ENCODE peak calls at places on chromosomes 13 and 19, in four cellular contexts. One of them, this sample, is unnamed.

GRCh38 chr19:40700083-40700482 is 9.6 kb upstream of the NUMBL start:
- DNase-seq in NAMALWA: no peak
- DNase-seq in suprapubic skin: no peak
- DNase-seq in WERI-Rb-1: no peak
- DNase-seq in this sample: no peak

GRCh38 chr19:19817357-19817756 is 4.2 kb downstream of the ZNF506 start:
- DNase-seq in NAMALWA: no peak
- DNase-seq in WERI-Rb-1: no peak
- DNase-seq in suprapubic skin: no peak
- DNase-seq in this sample: no peak

GRCh38 chr19:35882074-35882832 is 13.9 kb downstream of the APLP1 start:
- DNase-seq in WERI-Rb-1: peak; percentile 59
- DNase-seq in NAMALWA: peak; percentile 90
- DNase-seq in suprapubic skin: no peak
- DNase-seq in this sample: peak; percentile 42

GRCh38 chr19:16078759-16079707 is 2.7 kb downstream of the TPM4 start:
- DNase-seq in WERI-Rb-1: no peak
- DNase-seq in NAMALWA: peak; percentile 85
- DNase-seq in suprapubic skin: peak; percentile 87
- DNase-seq in this sample: peak; percentile 87

GRCh38 chr19:46907880-46908279 is 47.1 kb downstream of the ARHGAP35 start:
- DNase-seq in WERI-Rb-1: no peak
- DNase-seq in suprapubic skin: no peak
- DNase-seq in NAMALWA: no peak
- DNase-seq in this sample: no peak

GRCh38 chr13:52461265-52461664 is 6.0 kb downstream of the CKAP2 start:
- DNase-seq in NAMALWA: no peak
- DNase-seq in WERI-Rb-1: no peak
- DNase-seq in suprapubic skin: no peak
- DNase-seq in this sample: no peak

GRCh38 chr13:83796364-83796763 is 85.9 kb downstream of the SLITRK1 start:
- DNase-seq in WERI-Rb-1: no peak
- DNase-seq in suprapubic skin: no peak
- DNase-seq in NAMALWA: no peak
- DNase-seq in this sample: no peak

GRCh38 chr13:32330438-32330837 is 15.1 kb downstream of the BRCA2 start:
- DNase-seq in WERI-Rb-1: no peak
- DNase-seq in NAMALWA: no peak
- DNase-seq in suprapubic skin: no peak
- DNase-seq in this sample: no peak

GRCh38 chr19:37817180-37817911 is 38.0 kb upstream of the ZNF573 start:
- DNase-seq in suprapubic skin: peak; percentile 81
- DNase-seq in NAMALWA: no peak
- DNase-seq in WERI-Rb-1: peak; percentile 96
- DNase-seq in this sample: peak; percentile 63

GRCh38 chr13:101139076-101139475 is 277.2 kb downstream of the NALCN start:
- DNase-seq in NAMALWA: no peak
- DNase-seq in suprapubic skin: no peak
- DNase-seq in WERI-Rb-1: no peak
- DNase-seq in this sample: no peak

GRCh38 chr19:6108721-6109633 is 1.3 kb downstream of the RFX2 start:
- DNase-seq in suprapubic skin: no peak
- DNase-seq in NAMALWA: no peak
- DNase-seq in WERI-Rb-1: no peak
- DNase-seq in this sample: peak; percentile 36

GRCh38 chr19:33689886-33690285 is 68.1 kb downstream of the CHST8 start:
- DNase-seq in NAMALWA: no peak
- DNase-seq in suprapubic skin: peak; percentile 68
- DNase-seq in WERI-Rb-1: no peak
- DNase-seq in this sample: no peak

GRCh38 chr19:11447347-11448262 is 12.2 kb downstream of the PRKCSH start:
- DNase-seq in NAMALWA: no peak
- DNase-seq in WERI-Rb-1: no peak
- DNase-seq in suprapubic skin: no peak
- DNase-seq in this sample: no peak

GRCh38 chr13:40272776-40273139 is 393.7 kb downstream of the FOXO1 start:
- DNase-seq in NAMALWA: no peak
- DNase-seq in WERI-Rb-1: no peak
- DNase-seq in suprapubic skin: no peak
- DNase-seq in this sample: no peak

GRCh38 chr13:86572115-86572514 is 772.9 kb upstream of the SLITRK6 start:
- DNase-seq in NAMALWA: no peak
- DNase-seq in WERI-Rb-1: no peak
- DNase-seq in suprapubic skin: no peak
- DNase-seq in this sample: no peak